ENCODE peak calls at places on chromosomes 2 and 18, in seven cellular contexts. H, E, M, K, X, Z and V are unnamed samples.

GRCh38 chr2:73823916-73824523 is 4.7 kb upstream of the STAMBP start:
- DNase-seq in H (peak), E (no peak), M (peak), K (peak), X (peak), Z (peak), V (peak)

GRCh38 chr18:7607535-7608173 is 40.5 kb downstream of the PTPRM start:
- DNase-seq in H (no peak), E (no peak), M (no peak), K (no peak), X (no peak), Z (no peak), V (no peak)

GRCh38 chr2:132891456-132891855 is 221.5 kb upstream of the LYPD1 start:
- DNase-seq in H (no peak), E (no peak), M (no peak), K (no peak), X (no peak), Z (no peak), V (no peak)

GRCh38 chr2:217438136-217438535 is 564.7 kb downstream of the TNS1 start:
- DNase-seq in H (no peak), E (no peak), M (no peak), K (no peak), X (no peak), Z (no peak), V (no peak)

GRCh38 chr2:108570416-108570815 is 36.1 kb downstream of the LIMS1 start:
- DNase-seq in H (no peak), E (no peak), M (peak), K (no peak), X (no peak), Z (no peak), V (no peak)

GRCh38 chr2:178142274-178143065 is 30.2 kb downstream of the RBM45 start:
- DNase-seq in H (no peak), E (no peak), M (no peak), K (no peak), X (no peak), Z (no peak), V (no peak)

GRCh38 chr2:70898363-70899240 is 37.1 kb upstream of the ATP6V1B1 start:
- DNase-seq in H (no peak), E (no peak), M (no peak), K (no peak), X (no peak), Z (no peak), V (no peak)

GRCh38 chr18:29218101-29218500 is 1041.2 kb upstream of the CDH2 start:
- DNase-seq in H (no peak), E (no peak), M (no peak), K (no peak), X (no peak), Z (no peak), V (no peak)